ENCODE peak calls at places on chromosomes 6 and 20, in seven cellular contexts. One of them, this sample, is unnamed.

GRCh38 chr6:44100088-44100550 is 27.1 kb downstream of the MRPL14 start:
- DNase-seq in cerebellum: no peak
- DNase-seq in AG04450: no peak
- DNase-seq in PC-3: peak
- DNase-seq in CD8-positive, alpha-beta memory T cell: no peak
- DNase-seq in T-helper 9 cell: no peak
- DNase-seq in adipocyte: peak
- DNase-seq in this sample: no peak

GRCh38 chr6:134995536-134995935 is 45.6 kb upstream of the ALDH8A1 start:
- DNase-seq in cerebellum: no peak
- DNase-seq in AG04450: no peak
- DNase-seq in PC-3: no peak
- DNase-seq in CD8-positive, alpha-beta memory T cell: no peak
- DNase-seq in T-helper 9 cell: no peak
- DNase-seq in adipocyte: peak
- DNase-seq in this sample: no peak

GRCh38 chr6:42300701-42301100 is 83.0 kb upstream of the MRPS10 start:
- DNase-seq in cerebellum: no peak
- DNase-seq in AG04450: no peak
- DNase-seq in PC-3: peak
- DNase-seq in CD8-positive, alpha-beta memory T cell: no peak
- DNase-seq in T-helper 9 cell: no peak
- DNase-seq in adipocyte: no peak
- DNase-seq in this sample: no peak

GRCh38 chr6:2118136-2118535 is 127.3 kb downstream of the GMDS start:
- DNase-seq in cerebellum: no peak
- DNase-seq in AG04450: no peak
- DNase-seq in PC-3: no peak
- DNase-seq in CD8-positive, alpha-beta memory T cell: no peak
- DNase-seq in T-helper 9 cell: no peak
- DNase-seq in adipocyte: no peak
- DNase-seq in this sample: no peak

GRCh38 chr6:1103945-1104623 is 207.8 kb upstream of the FOXQ1 start:
- DNase-seq in cerebellum: no peak
- DNase-seq in AG04450: no peak
- DNase-seq in PC-3: no peak
- DNase-seq in CD8-positive, alpha-beta memory T cell: no peak
- DNase-seq in T-helper 9 cell: no peak
- DNase-seq in adipocyte: peak
- DNase-seq in this sample: no peak

GRCh38 chr6:24775520-24776058 is 852 bp downstream of the GMNN start:
- DNase-seq in cerebellum: peak
- DNase-seq in AG04450: no peak
- DNase-seq in PC-3: peak
- DNase-seq in CD8-positive, alpha-beta memory T cell: no peak
- DNase-seq in T-helper 9 cell: peak
- DNase-seq in adipocyte: peak
- DNase-seq in this sample: no peak

GRCh38 chr6:95091823-95092436 is 485.4 kb upstream of the MANEA start:
- DNase-seq in cerebellum: peak
- DNase-seq in AG04450: peak
- DNase-seq in PC-3: peak
- DNase-seq in CD8-positive, alpha-beta memory T cell: no peak
- DNase-seq in T-helper 9 cell: no peak
- DNase-seq in adipocyte: peak
- DNase-seq in this sample: no peak

GRCh38 chr6:44217332-44218143 is 812 bp downstream of the MYMX start:
- DNase-seq in cerebellum: peak
- DNase-seq in AG04450: no peak
- DNase-seq in PC-3: no peak
- DNase-seq in CD8-positive, alpha-beta memory T cell: no peak
- DNase-seq in T-helper 9 cell: no peak
- DNase-seq in adipocyte: no peak
- DNase-seq in this sample: no peak

GRCh38 chr6:167795874-167796667 is 30.6 kb upstream of the AFDN start:
- DNase-seq in cerebellum: peak
- DNase-seq in AG04450: no peak
- DNase-seq in PC-3: no peak
- DNase-seq in CD8-positive, alpha-beta memory T cell: no peak
- DNase-seq in T-helper 9 cell: no peak
- DNase-seq in adipocyte: no peak
- DNase-seq in this sample: no peak

GRCh38 chr6:161413361-161413771 is 139.5 kb upstream of the AGPAT4 start:
- DNase-seq in cerebellum: peak
- DNase-seq in AG04450: no peak
- DNase-seq in PC-3: no peak
- DNase-seq in CD8-positive, alpha-beta memory T cell: no peak
- DNase-seq in T-helper 9 cell: no peak
- DNase-seq in adipocyte: no peak
- DNase-seq in this sample: no peak

GRCh38 chr20:56400001-56400640 is 7.7 kb downstream of the CSTF1 start:
- DNase-seq in cerebellum: peak
- DNase-seq in AG04450: peak
- DNase-seq in PC-3: peak
- DNase-seq in CD8-positive, alpha-beta memory T cell: peak
- DNase-seq in T-helper 9 cell: peak
- DNase-seq in adipocyte: peak
- DNase-seq in this sample: peak

GRCh38 chr6:11273406-11274065 is 41.1 kb upstream of the NEDD9 start:
- DNase-seq in cerebellum: no peak
- DNase-seq in AG04450: no peak
- DNase-seq in PC-3: peak
- DNase-seq in CD8-positive, alpha-beta memory T cell: no peak
- DNase-seq in T-helper 9 cell: no peak
- DNase-seq in adipocyte: no peak
- DNase-seq in this sample: no peak

GRCh38 chr6:168193816-168194701 is 115.0 kb upstream of the FRMD1 start:
- DNase-seq in cerebellum: no peak
- DNase-seq in AG04450: no peak
- DNase-seq in PC-3: no peak
- DNase-seq in CD8-positive, alpha-beta memory T cell: no peak
- DNase-seq in T-helper 9 cell: no peak
- DNase-seq in adipocyte: no peak
- DNase-seq in this sample: no peak

GRCh38 chr6:33785766-33786165 is 3.2 kb downstream of the LEMD2 start:
- DNase-seq in cerebellum: no peak
- DNase-seq in AG04450: no peak
- DNase-seq in PC-3: peak
- DNase-seq in CD8-positive, alpha-beta memory T cell: no peak
- DNase-seq in T-helper 9 cell: no peak
- DNase-seq in adipocyte: peak
- DNase-seq in this sample: no peak

GRCh38 chr20:45229264-45230056 is 8.3 kb downstream of the SEMG2 start:
- DNase-seq in cerebellum: no peak
- DNase-seq in AG04450: no peak
- DNase-seq in PC-3: peak
- DNase-seq in CD8-positive, alpha-beta memory T cell: no peak
- DNase-seq in T-helper 9 cell: no peak
- DNase-seq in adipocyte: no peak
- DNase-seq in this sample: no peak

GRCh38 chr6:35955071-35955470 is 34.2 kb upstream of the SRPK1 start:
- DNase-seq in cerebellum: no peak
- DNase-seq in AG04450: no peak
- DNase-seq in PC-3: peak
- DNase-seq in CD8-positive, alpha-beta memory T cell: no peak
- DNase-seq in T-helper 9 cell: no peak
- DNase-seq in adipocyte: no peak
- DNase-seq in this sample: no peak

GRCh38 chr6:135722679-135723078 is 128.8 kb upstream of the PDE7B start:
- DNase-seq in cerebellum: no peak
- DNase-seq in AG04450: peak
- DNase-seq in PC-3: peak
- DNase-seq in CD8-positive, alpha-beta memory T cell: no peak
- DNase-seq in T-helper 9 cell: no peak
- DNase-seq in adipocyte: peak
- DNase-seq in this sample: peak

GRCh38 chr6:135537782-135538301 is 40.3 kb upstream of the AHI1 start:
- DNase-seq in cerebellum: no peak
- DNase-seq in AG04450: no peak
- DNase-seq in PC-3: peak
- DNase-seq in CD8-positive, alpha-beta memory T cell: peak
- DNase-seq in T-helper 9 cell: no peak
- DNase-seq in adipocyte: peak
- DNase-seq in this sample: no peak

GRCh38 chr20:34922654-34923381 is 32.8 kb downstream of the GSS start:
- DNase-seq in cerebellum: no peak
- DNase-seq in AG04450: peak
- DNase-seq in PC-3: peak
- DNase-seq in CD8-positive, alpha-beta memory T cell: no peak
- DNase-seq in T-helper 9 cell: no peak
- DNase-seq in adipocyte: peak
- DNase-seq in this sample: peak

GRCh38 chr6:36852481-36853147 is 13.4 kb upstream of the CPNE5 start:
- DNase-seq in cerebellum: no peak
- DNase-seq in AG04450: no peak
- DNase-seq in PC-3: peak
- DNase-seq in CD8-positive, alpha-beta memory T cell: no peak
- DNase-seq in T-helper 9 cell: no peak
- DNase-seq in adipocyte: peak
- DNase-seq in this sample: no peak

GRCh38 chr6:11766589-11767450 is 11.8 kb downstream of the ADTRP start:
- DNase-seq in cerebellum: no peak
- DNase-seq in AG04450: peak
- DNase-seq in PC-3: peak
- DNase-seq in CD8-positive, alpha-beta memory T cell: no peak
- DNase-seq in T-helper 9 cell: no peak
- DNase-seq in adipocyte: peak
- DNase-seq in this sample: peak

GRCh38 chr6:145442110-145442509 is 293.2 kb downstream of the EPM2A start:
- DNase-seq in cerebellum: no peak
- DNase-seq in AG04450: no peak
- DNase-seq in PC-3: no peak
- DNase-seq in CD8-positive, alpha-beta memory T cell: no peak
- DNase-seq in T-helper 9 cell: no peak
- DNase-seq in adipocyte: no peak
- DNase-seq in this sample: no peak

GRCh38 chr6:111407686-111408085 is 75.3 kb downstream of the REV3L start:
- DNase-seq in cerebellum: no peak
- DNase-seq in AG04450: no peak
- DNase-seq in PC-3: no peak
- DNase-seq in CD8-positive, alpha-beta memory T cell: no peak
- DNase-seq in T-helper 9 cell: no peak
- DNase-seq in adipocyte: no peak
- DNase-seq in this sample: no peak

GRCh38 chr20:3863317-3863716 is 16.7 kb downstream of the MAVS start:
- DNase-seq in cerebellum: no peak
- DNase-seq in AG04450: no peak
- DNase-seq in PC-3: no peak
- DNase-seq in CD8-positive, alpha-beta memory T cell: no peak
- DNase-seq in T-helper 9 cell: no peak
- DNase-seq in adipocyte: no peak
- DNase-seq in this sample: no peak

GRCh38 chr20:51995551-51995951 is 193.2 kb upstream of the SALL4 start:
- DNase-seq in cerebellum: no peak
- DNase-seq in AG04450: no peak
- DNase-seq in PC-3: no peak
- DNase-seq in CD8-positive, alpha-beta memory T cell: no peak
- DNase-seq in T-helper 9 cell: no peak
- DNase-seq in adipocyte: peak
- DNase-seq in this sample: peak

GRCh38 chr6:145247677-145248419 is 487.5 kb downstream of the EPM2A start:
- DNase-seq in cerebellum: no peak
- DNase-seq in AG04450: peak
- DNase-seq in PC-3: peak
- DNase-seq in CD8-positive, alpha-beta memory T cell: no peak
- DNase-seq in T-helper 9 cell: no peak
- DNase-seq in adipocyte: peak
- DNase-seq in this sample: no peak

GRCh38 chr6:132673376-132674094 is 14.6 kb upstream of the TAAR1 start:
- DNase-seq in cerebellum: no peak
- DNase-seq in AG04450: no peak
- DNase-seq in PC-3: no peak
- DNase-seq in CD8-positive, alpha-beta memory T cell: no peak
- DNase-seq in T-helper 9 cell: no peak
- DNase-seq in adipocyte: no peak
- DNase-seq in this sample: no peak

GRCh38 chr6:20403080-20403765 is 1.5 kb downstream of the E2F3 start:
- DNase-seq in cerebellum: peak
- DNase-seq in AG04450: no peak
- DNase-seq in PC-3: peak
- DNase-seq in CD8-positive, alpha-beta memory T cell: peak
- DNase-seq in T-helper 9 cell: peak
- DNase-seq in adipocyte: peak
- DNase-seq in this sample: peak

GRCh38 chr6:165811512-165811911 is 148.5 kb upstream of the PDE10A start:
- DNase-seq in cerebellum: no peak
- DNase-seq in AG04450: no peak
- DNase-seq in PC-3: peak
- DNase-seq in CD8-positive, alpha-beta memory T cell: no peak
- DNase-seq in T-helper 9 cell: no peak
- DNase-seq in adipocyte: no peak
- DNase-seq in this sample: no peak

GRCh38 chr6:144955853-144956252 is 670.7 kb downstream of the UTRN start:
- DNase-seq in cerebellum: no peak
- DNase-seq in AG04450: no peak
- DNase-seq in PC-3: peak
- DNase-seq in CD8-positive, alpha-beta memory T cell: no peak
- DNase-seq in T-helper 9 cell: no peak
- DNase-seq in adipocyte: peak
- DNase-seq in this sample: no peak

GRCh38 chr6:150641398-150642139 is 41.9 kb downstream of the PLEKHG1 start:
- DNase-seq in cerebellum: no peak
- DNase-seq in AG04450: no peak
- DNase-seq in PC-3: no peak
- DNase-seq in CD8-positive, alpha-beta memory T cell: no peak
- DNase-seq in T-helper 9 cell: no peak
- DNase-seq in adipocyte: no peak
- DNase-seq in this sample: no peak

GRCh38 chr20:11912013-11912663 is 5.6 kb upstream of the BTBD3 start:
- DNase-seq in cerebellum: no peak
- DNase-seq in AG04450: no peak
- DNase-seq in PC-3: peak
- DNase-seq in CD8-positive, alpha-beta memory T cell: no peak
- DNase-seq in T-helper 9 cell: no peak
- DNase-seq in adipocyte: no peak
- DNase-seq in this sample: no peak

GRCh38 chr6:151229401-151230276 is 10.1 kb upstream of the AKAP12 start:
- DNase-seq in cerebellum: no peak
- DNase-seq in AG04450: no peak
- DNase-seq in PC-3: no peak
- DNase-seq in CD8-positive, alpha-beta memory T cell: no peak
- DNase-seq in T-helper 9 cell: no peak
- DNase-seq in adipocyte: no peak
- DNase-seq in this sample: no peak